ENCODE peak calls at places on chromosomes 16 and 17, in five cellular contexts. I is mammary epithelial cell, E is tibial artery, D is upper lobe of right lung, X is SW480. L is an unnamed sample.

GRCh38 chr16:19506965-19507364 is 14.9 kb downstream of the GDE1 start:
- DNase-seq in I (no peak), E (no peak), D (no peak), X (no peak), L (no peak)

GRCh38 chr16:84132527-84133285 is 12.3 kb downstream of the HSDL1 start:
- DNase-seq in I (no peak), E (no peak), D (no peak), X (no peak), L (no peak)

GRCh38 chr16:27221576-27222498 is 18.5 kb downstream of the KDM8 start:
- DNase-seq in I (no peak), E (peak; percentile 39), D (no peak), X (no peak), L (peak; percentile 17)

GRCh38 chr17:76940738-76941350 is 72.6 kb downstream of the MGAT5B start:
- DNase-seq in I (no peak), E (no peak), D (no peak), X (no peak), L (no peak)

GRCh38 chr16:87803385-87803784 is 37.6 kb upstream of the KLHDC4 start:
- DNase-seq in I (no peak), E (no peak), D (no peak), X (no peak), L (no peak)

GRCh38 chr17:40095944-40096791 is 4.2 kb downstream of the NR1D1 start:
- DNase-seq in I (no peak), E (peak; percentile 67), D (no peak), X (no peak), L (no peak)

GRCh38 chr17:55624789-55625433 is 97.8 kb downstream of the TMEM100 start:
- DNase-seq in I (no peak), E (no peak), D (no peak), X (no peak), L (no peak)

GRCh38 chr17:32256012-32256694 is 9.5 kb upstream of the RHBDL3 start:
- DNase-seq in I (no peak), E (no peak), D (no peak), X (no peak), L (no peak)

GRCh38 chr17:13484020-13484419 is 117.7 kb downstream of the HS3ST3A1 start:
- DNase-seq in I (peak; percentile 16), E (no peak), D (no peak), X (no peak), L (no peak)

GRCh38 chr17:46129302-46129701 is 63.9 kb downstream of the KANSL1 start:
- DNase-seq in I (no peak), E (no peak), D (no peak), X (no peak), L (no peak)

L was measured in astrocyte of the hippocampus.